ENCODE peak calls at places on chromosomes 6 and 20, in nine cellular contexts. W is esophagus muscularis mucosa; Z is NCI-H1048; R is CD8-positive, alpha-beta memory T cell; I is activated T-cell treated with anti-CD3 and anti-CD28 coated beads for 1 hour; M is HEK293T; G is mucosa of descending colon; X is brain microvascular endothelial cell; V is HuH-7. P is an unnamed sample.

GRCh38 chr6:70369332-70369950 is 43.9 kb upstream of the FAM135A start:
- DNase-seq in W (no peak), V (peak; percentile 50), R (peak; percentile 49), G (no peak), Z (peak; percentile 50), X (peak; percentile 61), I (peak; percentile 42), M (peak; percentile 74), P (peak; percentile 87)

GRCh38 chr6:26295691-26296555 is 69.1 kb upstream of the BTN3A2 start:
- DNase-seq in M (no peak), I (no peak), V (no peak), R (no peak), G (no peak), W (no peak), Z (no peak), X (peak; percentile 93), P (no peak)

GRCh38 chr20:35901678-35902544 is 52.4 kb downstream of the SCAND1 start:
- DNase-seq in V (no peak), X (peak; percentile 91), R (no peak), M (no peak), W (no peak), G (no peak), I (no peak), Z (no peak), P (no peak)

GRCh38 chr6:140105857-140106256 is 731.4 kb upstream of the CITED2 start:
- DNase-seq in Z (no peak), M (peak; percentile 39), G (no peak), W (no peak), V (peak; percentile 1), I (no peak), X (peak; percentile 5), R (no peak), P (peak; percentile 49)

GRCh38 chr6:47152666-47153065 is 110.5 kb upstream of the ADGRF1 start:
- DNase-seq in W (peak; percentile 37), M (no peak), X (no peak), G (no peak), R (no peak), V (no peak), I (no peak), Z (no peak), P (no peak)

GRCh38 chr20:63133481-63134091 is 82.3 kb downstream of the YTHDF1 start:
- DNase-seq in G (peak; percentile 12), V (no peak), M (no peak), Z (no peak), W (no peak), R (no peak), I (no peak), X (no peak), P (no peak)

GRCh38 chr6:161745594-161745993 is 471.7 kb upstream of the AGPAT4 start:
- DNase-seq in R (no peak), G (no peak), I (no peak), M (no peak), Z (no peak), X (no peak), V (no peak), W (no peak), P (no peak)

GRCh38 chr20:41176711-41177552 is 39.6 kb downstream of the PLCG1 start:
- DNase-seq in W (peak; percentile 91), M (no peak), G (no peak), Z (no peak), X (no peak), I (no peak), R (no peak), V (no peak), P (no peak)

GRCh38 chr20:57678340-57678739 is 31.5 kb downstream of the PMEPA1 start:
- DNase-seq in G (no peak), R (no peak), V (no peak), W (no peak), X (no peak), Z (no peak), M (no peak), I (no peak), P (peak; percentile 72)

GRCh38 chr6:153210083-153210482 is 79.0 kb upstream of the RGS17 start:
- DNase-seq in V (no peak), Z (no peak), G (no peak), I (no peak), W (no peak), M (no peak), R (no peak), X (peak; percentile 11), P (no peak)

GRCh38 chr6:304833-305370 is 12.6 kb downstream of the DUSP22 start:
- DNase-seq in R (no peak), X (no peak), W (no peak), V (no peak), M (no peak), Z (no peak), G (no peak), I (no peak), P (no peak)

P was measured in Karpas-422.